ENCODE peak calls at places on chromosomes 13 and 19, in nine cellular contexts. P is Daoy; A is hepatic stellate cell; H is activated naive CD8-positive, alpha-beta T cell treated with anti-CD3 and anti-CD28 coated beads, Interleukin-2, amount 50 U/mL, for 24 hours; B is mammary epithelial cell; X is T-helper 9 cell; E is cerebellar nuclear complex; W is activated CD4-positive, CD25-positive, alpha-beta regulatory T cell treated with anti-CD3 and anti-CD28 coated beads, Interleukin-2, amount 50 U/mL, for 16 hours; N is colonic mucosa. J is an unnamed sample.

GRCh38 chr13:107458269-107458668 is 757.1 kb downstream of the LIG4 start:
- DNase-seq in N (no peak), P (no peak), A (no peak), E (no peak), X (no peak), H (no peak), W (no peak), B (no peak), J (no peak)

GRCh38 chr13:43364210-43365041 is 341.0 kb downstream of the DNAJC15 start:
- DNase-seq in E (no peak), X (no peak), B (no peak), P (peak), W (no peak), H (no peak), N (no peak), A (peak), J (no peak)

GRCh38 chr13:94389544-94390351 is 89.7 kb downstream of the DCT start:
- DNase-seq in X (no peak), P (peak), H (no peak), N (no peak), A (no peak), W (no peak), E (no peak), B (no peak), J (no peak)

GRCh38 chr19:13277104-13277809 is 127.0 kb downstream of the IER2 start:
- DNase-seq in P (peak), E (no peak), W (peak), N (peak), H (peak), A (peak), X (peak), B (peak), J (peak)

GRCh38 chr13:32940601-32941000 is 75.6 kb upstream of the KL start:
- DNase-seq in B (no peak), H (no peak), W (no peak), N (no peak), P (peak), E (no peak), A (peak), X (no peak), J (no peak)

GRCh38 chr13:30715837-30716236 is 19.5 kb upstream of the ALOX5AP start:
- DNase-seq in W (no peak), B (no peak), N (no peak), A (no peak), E (no peak), X (no peak), H (no peak), P (no peak), J (no peak)

GRCh38 chr13:50893211-50893852 is 16.3 kb upstream of the RNASEH2B start:
- DNase-seq in W (no peak), P (no peak), X (no peak), H (no peak), E (no peak), B (no peak), N (no peak), A (no peak), J (peak)

GRCh38 chr19:10120538-10121198 is 969 bp upstream of the EIF3G start:
- DNase-seq in B (peak), A (peak), H (no peak), P (peak), X (no peak), E (no peak), N (no peak), W (no peak), J (no peak)

GRCh38 chr19:50496189-50497029 is 14.6 kb downstream of the JOSD2 start:
- DNase-seq in P (no peak), E (no peak), X (no peak), W (no peak), B (no peak), H (no peak), N (no peak), A (no peak), J (no peak)

GRCh38 chr13:94464771-94465170 is 14.7 kb downstream of the DCT start:
- DNase-seq in X (no peak), A (no peak), B (no peak), E (no peak), W (no peak), P (no peak), N (no peak), H (peak), J (no peak)

GRCh38 chr13:42378383-42378780 is 106.4 kb downstream of the AKAP11 start:
- DNase-seq in X (no peak), E (no peak), A (no peak), W (no peak), P (no peak), N (no peak), B (no peak), H (no peak), J (no peak)

GRCh38 chr19:14089662-14090508 is 666 bp downstream of the SAMD1 start:
- DNase-seq in H (peak), W (no peak), E (no peak), A (peak), N (no peak), X (peak), B (peak), P (peak), J (no peak)

GRCh38 chr13:94154362-94154761 is 325.1 kb downstream of the DCT start:
- DNase-seq in B (peak), A (no peak), N (peak), X (no peak), E (no peak), W (no peak), H (no peak), P (peak), J (no peak)

J was measured in GM13976.